ENCODE peak calls at places on chromosome 7, in nine cellular contexts. One of them, this sample, is unnamed.

GRCh38 chr7:28240466-28240865 is 59.9 kb upstream of the JAZF1 start:
- DNase-seq in fibroblast of mammary gland: no peak
- DNase-seq in activated effector memory CD4-positive, alpha-beta T cell treated with anti-CD3 and anti-CD28 coated beads, Interleukin-2, amount 50 U/mL, for 16 hours: no peak
- DNase-seq in amygdala: no peak
- DNase-seq in nephron progenitor cell: no peak
- DNase-seq in epithelial cell of proximal tubule: no peak
- DNase-seq in astrocyte of the spinal cord: no peak
- DNase-seq in activated B cell treated with CpG ODN at 0.5 μM for 24 hours: no peak
- DNase-seq in naive thymus-derived CD8-positive, alpha-beta T cell: no peak
- DNase-seq in this sample: no peak

GRCh38 chr7:123282181-123282580 is 82.4 kb upstream of the SLC13A1 start:
- DNase-seq in fibroblast of mammary gland: no peak
- DNase-seq in activated effector memory CD4-positive, alpha-beta T cell treated with anti-CD3 and anti-CD28 coated beads, Interleukin-2, amount 50 U/mL, for 16 hours: no peak
- DNase-seq in amygdala: no peak
- DNase-seq in nephron progenitor cell: no peak
- DNase-seq in epithelial cell of proximal tubule: no peak
- DNase-seq in astrocyte of the spinal cord: peak
- DNase-seq in activated B cell treated with CpG ODN at 0.5 μM for 24 hours: no peak
- DNase-seq in naive thymus-derived CD8-positive, alpha-beta T cell: no peak
- DNase-seq in this sample: no peak

GRCh38 chr7:111953611-111954010 is 252.6 kb downstream of the DOCK4 start:
- DNase-seq in fibroblast of mammary gland: peak
- DNase-seq in activated effector memory CD4-positive, alpha-beta T cell treated with anti-CD3 and anti-CD28 coated beads, Interleukin-2, amount 50 U/mL, for 16 hours: no peak
- DNase-seq in amygdala: no peak
- DNase-seq in nephron progenitor cell: no peak
- DNase-seq in epithelial cell of proximal tubule: peak
- DNase-seq in astrocyte of the spinal cord: no peak
- DNase-seq in activated B cell treated with CpG ODN at 0.5 μM for 24 hours: no peak
- DNase-seq in naive thymus-derived CD8-positive, alpha-beta T cell: no peak
- DNase-seq in this sample: peak

GRCh38 chr7:157272351-157273207 is 64.2 kb upstream of the DNAJB6 start:
- DNase-seq in fibroblast of mammary gland: no peak
- DNase-seq in activated effector memory CD4-positive, alpha-beta T cell treated with anti-CD3 and anti-CD28 coated beads, Interleukin-2, amount 50 U/mL, for 16 hours: peak
- DNase-seq in amygdala: no peak
- DNase-seq in nephron progenitor cell: no peak
- DNase-seq in epithelial cell of proximal tubule: no peak
- DNase-seq in astrocyte of the spinal cord: no peak
- DNase-seq in activated B cell treated with CpG ODN at 0.5 μM for 24 hours: no peak
- DNase-seq in naive thymus-derived CD8-positive, alpha-beta T cell: no peak
- DNase-seq in this sample: no peak

GRCh38 chr7:106050002-106050742 is 61.9 kb downstream of the SYPL1 start:
- DNase-seq in fibroblast of mammary gland: peak
- DNase-seq in activated effector memory CD4-positive, alpha-beta T cell treated with anti-CD3 and anti-CD28 coated beads, Interleukin-2, amount 50 U/mL, for 16 hours: no peak
- DNase-seq in amygdala: no peak
- DNase-seq in nephron progenitor cell: no peak
- DNase-seq in epithelial cell of proximal tubule: no peak
- DNase-seq in astrocyte of the spinal cord: no peak
- DNase-seq in activated B cell treated with CpG ODN at 0.5 μM for 24 hours: no peak
- DNase-seq in naive thymus-derived CD8-positive, alpha-beta T cell: no peak
- DNase-seq in this sample: peak

GRCh38 chr7:55154096-55154495 is 135.3 kb downstream of the EGFR start:
- DNase-seq in fibroblast of mammary gland: no peak
- DNase-seq in activated effector memory CD4-positive, alpha-beta T cell treated with anti-CD3 and anti-CD28 coated beads, Interleukin-2, amount 50 U/mL, for 16 hours: no peak
- DNase-seq in amygdala: no peak
- DNase-seq in nephron progenitor cell: no peak
- DNase-seq in epithelial cell of proximal tubule: no peak
- DNase-seq in astrocyte of the spinal cord: no peak
- DNase-seq in activated B cell treated with CpG ODN at 0.5 μM for 24 hours: no peak
- DNase-seq in naive thymus-derived CD8-positive, alpha-beta T cell: no peak
- DNase-seq in this sample: no peak

GRCh38 chr7:149708026-149708425 is 65.4 kb downstream of the ZNF467 start:
- DNase-seq in fibroblast of mammary gland: no peak
- DNase-seq in activated effector memory CD4-positive, alpha-beta T cell treated with anti-CD3 and anti-CD28 coated beads, Interleukin-2, amount 50 U/mL, for 16 hours: no peak
- DNase-seq in amygdala: no peak
- DNase-seq in nephron progenitor cell: no peak
- DNase-seq in epithelial cell of proximal tubule: no peak
- DNase-seq in astrocyte of the spinal cord: no peak
- DNase-seq in activated B cell treated with CpG ODN at 0.5 μM for 24 hours: no peak
- DNase-seq in naive thymus-derived CD8-positive, alpha-beta T cell: no peak
- DNase-seq in this sample: no peak

GRCh38 chr7:75617634-75618234 is 121.0 kb downstream of the HIP1 start:
- DNase-seq in fibroblast of mammary gland: no peak
- DNase-seq in activated effector memory CD4-positive, alpha-beta T cell treated with anti-CD3 and anti-CD28 coated beads, Interleukin-2, amount 50 U/mL, for 16 hours: peak
- DNase-seq in amygdala: no peak
- DNase-seq in nephron progenitor cell: no peak
- DNase-seq in epithelial cell of proximal tubule: no peak
- DNase-seq in astrocyte of the spinal cord: no peak
- DNase-seq in activated B cell treated with CpG ODN at 0.5 μM for 24 hours: peak
- DNase-seq in naive thymus-derived CD8-positive, alpha-beta T cell: peak
- DNase-seq in this sample: no peak

GRCh38 chr7:12696001-12696400 is 8.6 kb downstream of the ARL4A start:
- DNase-seq in fibroblast of mammary gland: no peak
- DNase-seq in activated effector memory CD4-positive, alpha-beta T cell treated with anti-CD3 and anti-CD28 coated beads, Interleukin-2, amount 50 U/mL, for 16 hours: no peak
- DNase-seq in amygdala: no peak
- DNase-seq in nephron progenitor cell: no peak
- DNase-seq in epithelial cell of proximal tubule: no peak
- DNase-seq in astrocyte of the spinal cord: no peak
- DNase-seq in activated B cell treated with CpG ODN at 0.5 μM for 24 hours: no peak
- DNase-seq in naive thymus-derived CD8-positive, alpha-beta T cell: no peak
- DNase-seq in this sample: peak

GRCh38 chr7:77258014-77258413 is 58.4 kb upstream of the FGL2 start:
- DNase-seq in fibroblast of mammary gland: peak
- DNase-seq in activated effector memory CD4-positive, alpha-beta T cell treated with anti-CD3 and anti-CD28 coated beads, Interleukin-2, amount 50 U/mL, for 16 hours: no peak
- DNase-seq in amygdala: no peak
- DNase-seq in nephron progenitor cell: no peak
- DNase-seq in epithelial cell of proximal tubule: no peak
- DNase-seq in astrocyte of the spinal cord: no peak
- DNase-seq in activated B cell treated with CpG ODN at 0.5 μM for 24 hours: no peak
- DNase-seq in naive thymus-derived CD8-positive, alpha-beta T cell: no peak
- DNase-seq in this sample: no peak

This sample was measured in SW480.